ENCODE peak calls at places on chromosome 18, in five cellular contexts. G, M, L, E and V are unnamed samples.

GRCh38 chr18:79018911-79019310 is 39.3 kb downstream of the SALL3 start:
- DNase-seq in G (no peak), E (no peak), L (no peak), M (no peak), V (no peak)

GRCh38 chr18:23779696-23780303 is 90.5 kb downstream of the LAMA3 start:
- DNase-seq in E (no peak), M (no peak), L (peak; percentile 28), G (no peak), V (peak; percentile 26)

GRCh38 chr18:46622999-46623398 is 34.0 kb downstream of the LOXHD1 start:
- DNase-seq in E (no peak), G (peak; percentile 2), L (peak; percentile 15), M (no peak), V (peak; percentile 25)

GRCh38 chr18:32919799-32920198 is 147.0 kb upstream of the KLHL14 start:
- DNase-seq in E (no peak), M (peak; percentile 83), L (no peak), G (no peak), V (peak; percentile 38)

GRCh38 chr18:68148862-68149261 is 566.0 kb downstream of the TMX3 start:
- DNase-seq in M (peak; percentile 70), E (no peak), G (no peak), L (no peak), V (no peak)

GRCh38 chr18:47882641-47883040 is 47.8 kb downstream of the SMAD2 start:
- DNase-seq in L (peak; percentile 55), E (no peak), G (no peak), M (no peak), V (peak; percentile 56)

GRCh38 chr18:77101410-77102245 is 31.0 kb downstream of the MBP start:
- DNase-seq in E (peak; percentile 85), G (peak; percentile 61), L (peak; percentile 97), M (no peak), V (peak; percentile 95)

GRCh38 chr18:78911751-78912283 is 67.8 kb upstream of the SALL3 start:
- DNase-seq in L (no peak), G (no peak), E (no peak), M (no peak), V (no peak)

GRCh38 chr18:8744038-8744437 is 38.7 kb downstream of the MTCL1 start:
- DNase-seq in G (no peak), E (no peak), M (no peak), L (no peak), V (no peak)

GRCh38 chr18:42474577-42474976 is 519.5 kb downstream of the PIK3C3 start:
- DNase-seq in G (no peak), E (no peak), L (no peak), M (no peak), V (no peak)

GRCh38 chr18:56598422-56598821 is 40.0 kb downstream of the TXNL1 start:
- DNase-seq in E (no peak), L (no peak), M (peak; percentile 5), G (no peak), V (no peak)

GRCh38 chr18:51226068-51226467 is 28.6 kb upstream of the MEX3C start:
- DNase-seq in L (no peak), M (no peak), E (no peak), G (no peak), V (no peak)
- H4K20me1 ChIP-seq in L (no peaks in the 10 kb centered on the region), M (no peaks in the 10 kb centered on the region), E (no peaks in the 10 kb centered on the region), G (no peaks in the 10 kb centered on the region), V (no peaks in the 10 kb centered on the region)

GRCh38 chr18:64083906-64084305 is 65.0 kb downstream of the LINC00305 start:
- DNase-seq in M (no peak), G (no peak), L (no peak), E (no peak), V (no peak)

GRCh38 chr18:64082513-64082912 is 66.4 kb downstream of the LINC00305 start:
- DNase-seq in G (no peak), M (no peak), E (no peak), L (no peak), V (no peak)

GRCh38 chr18:64082054-64082453 is 66.8 kb downstream of the LINC00305 start:
- DNase-seq in G (no peak), L (no peak), M (no peak), E (no peak), V (no peak)
- TF ChIP-seq CTCF in G (no peak), L (no peak), M (no peak), E (no peak), V (no peak)

GRCh38 chr18:9947248-9947647 is 33.4 kb downstream of the VAPA start:
- DNase-seq in M (no peak), G (no peak), E (no peak), L (peak; percentile 28), V (peak; percentile 63)

GRCh38 chr18:9949315-9949714 is 35.5 kb downstream of the VAPA start:
- DNase-seq in M (no peak), G (no peak), L (no peak), E (no peak), V (no peak)

GRCh38 chr18:9950289-9951016 is 36.6 kb downstream of the VAPA start:
- DNase-seq in E (no peak), L (peak; percentile 54), M (no peak), G (no peak), V (no peak)

GRCh38 chr18:9951022-9951859 is 37.4 kb downstream of the VAPA start:
- DNase-seq in G (no peak), L (peak; percentile 79), E (peak; percentile 22), M (peak; percentile 73), V (peak; percentile 61)

DNA sequence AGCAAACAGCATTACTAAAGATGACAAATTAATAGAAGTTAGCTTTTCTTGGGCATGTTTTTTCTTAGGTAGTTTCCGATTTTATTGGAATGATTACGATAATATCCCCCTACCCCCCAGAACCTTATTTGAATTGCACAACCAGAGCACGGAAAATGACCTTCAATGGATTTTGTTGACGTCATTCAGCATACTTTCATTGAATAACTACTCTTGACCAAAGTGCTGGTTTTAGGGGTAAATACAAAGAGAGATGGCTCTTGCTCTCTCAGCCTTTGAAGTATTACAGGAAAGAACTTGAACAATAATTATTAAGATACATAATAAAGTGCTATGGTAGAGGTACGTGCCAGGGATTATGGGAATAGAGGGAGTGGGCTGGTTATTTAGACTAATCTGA is 36.0 kb downstream of the VAPA start:
- DNase-seq in G (no peak), L (no peak), E (no peak), M (no peak), V (no peak)
- H4K20me1 ChIP-seq in G (no peaks in the 10 kb centered on the region), L (peaks cover 46% of the 10 kb centered on the region), E (peaks cover 20% of the 10 kb centered on the region), M (peaks cover 20% of the 10 kb centered on the region), V (peaks cover 15% of the 10 kb centered on the region)

GRCh38 chr18:3245185-3245564 is 2.4 kb upstream of the MYL12A start:
- DNase-seq in M (no peak), E (no peak), G (no peak), L (no peak), V (no peak)
- TF ChIP-seq CTCF in M (no peak), E (no peak), G (no peak), L (no peak), V (no peak)

DNA sequence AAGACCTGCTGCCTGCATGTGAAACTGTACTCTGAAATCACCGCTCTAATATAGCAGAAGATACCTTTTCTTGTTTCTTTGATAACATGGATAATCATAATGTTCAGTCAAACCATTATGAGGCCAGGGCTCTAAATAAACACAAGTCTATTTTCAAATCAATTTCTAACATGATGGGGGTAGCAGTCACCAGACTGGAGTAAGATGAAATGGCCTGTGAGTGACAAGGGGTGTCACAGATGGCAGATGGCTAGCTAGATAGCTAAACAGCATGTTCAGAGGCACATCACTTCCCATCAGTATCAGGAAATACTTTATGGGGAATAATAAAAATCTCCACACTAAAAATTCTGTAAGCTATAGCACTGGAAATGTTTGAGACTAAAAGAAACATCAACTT is 14.0 kb downstream of the MBD2 start:
- DNase-seq in G (no peak), L (no peak), M (no peak), E (no peak), V (no peak)
- H4K20me1 ChIP-seq in G (no peaks in the 10 kb centered on the region), L (peaks cover 63% of the 10 kb centered on the region), M (peaks cover 8% of the 10 kb centered on the region), E (peaks cover 72% of the 10 kb centered on the region), V (peaks cover 24% of the 10 kb centered on the region)

GRCh38 chr18:50194623-50195532 is at the start of gene MYO5B:
- DNase-seq in E (peak; percentile 86), L (no peak), M (peak; percentile 92), G (no peak), V (peak; percentile 69)
- TF ChIP-seq CTCF in E (peak; percentile 47), L (no peak), M (peak; percentile 60), G (peak; percentile 39), V (no peak)